ENCODE peak calls at places on chromosomes 3 and 15, in five cellular contexts. One of them, this sample, is unnamed.

GRCh38 chr15:63599401-63600000 is 2.3 kb downstream of the FBXL22 start:
- DNase-seq in cardiac fibroblast: peak
- DNase-seq in epithelial cell of esophagus: peak
- DNase-seq in cerebellar nuclear complex: no peak
- DNase-seq in GM20000: peak
- DNase-seq in this sample: peak

GRCh38 chr3:22349445-22349844 is 598.4 kb upstream of the ZNF385D start:
- DNase-seq in cerebellar nuclear complex: no peak
- DNase-seq in epithelial cell of esophagus: no peak
- DNase-seq in cardiac fibroblast: no peak
- DNase-seq in GM20000: no peak
- DNase-seq in this sample: no peak

GRCh38 chr3:71102111-71103039 is 481.2 kb downstream of the FOXP1 start:
- DNase-seq in cardiac fibroblast: peak
- DNase-seq in GM20000: no peak
- DNase-seq in cerebellar nuclear complex: no peak
- DNase-seq in epithelial cell of esophagus: peak
- DNase-seq in this sample: no peak

GRCh38 chr3:186821429-186822367 is 15.4 kb upstream of the RFC4 start:
- DNase-seq in cerebellar nuclear complex: no peak
- DNase-seq in GM20000: peak
- DNase-seq in epithelial cell of esophagus: peak
- DNase-seq in cardiac fibroblast: peak
- DNase-seq in this sample: no peak

GRCh38 chr3:29686889-29687592 is 406.2 kb downstream of the RBMS3 start:
- DNase-seq in epithelial cell of esophagus: no peak
- DNase-seq in GM20000: peak
- DNase-seq in cerebellar nuclear complex: no peak
- DNase-seq in cardiac fibroblast: peak
- DNase-seq in this sample: no peak

GRCh38 chr3:190972840-190973270 is 110.4 kb upstream of the GMNC start:
- DNase-seq in cerebellar nuclear complex: no peak
- DNase-seq in GM20000: no peak
- DNase-seq in epithelial cell of esophagus: peak
- DNase-seq in cardiac fibroblast: no peak
- DNase-seq in this sample: no peak

GRCh38 chr3:119293761-119294401 is at the start of gene ARHGAP31:
- DNase-seq in cerebellar nuclear complex: no peak
- DNase-seq in cardiac fibroblast: peak
- DNase-seq in epithelial cell of esophagus: peak
- DNase-seq in GM20000: peak
- DNase-seq in this sample: no peak

GRCh38 chr3:4829031-4829394 is 150.2 kb upstream of the BHLHE40 start:
- DNase-seq in cerebellar nuclear complex: no peak
- DNase-seq in epithelial cell of esophagus: peak
- DNase-seq in cardiac fibroblast: no peak
- DNase-seq in GM20000: no peak
- DNase-seq in this sample: no peak

GRCh38 chr15:78061963-78062427 is 15.5 kb downstream of the TBC1D2B start:
- DNase-seq in cardiac fibroblast: peak
- DNase-seq in epithelial cell of esophagus: peak
- DNase-seq in cerebellar nuclear complex: no peak
- DNase-seq in GM20000: peak
- DNase-seq in this sample: no peak

GRCh38 chr3:42052132-42052866 is 38.9 kb upstream of the TRAK1 start:
- DNase-seq in cerebellar nuclear complex: no peak
- DNase-seq in cardiac fibroblast: peak
- DNase-seq in epithelial cell of esophagus: peak
- DNase-seq in GM20000: peak
- DNase-seq in this sample: peak

GRCh38 chr15:38389924-38390542 is 63.9 kb upstream of the FAM98B start:
- DNase-seq in cerebellar nuclear complex: no peak
- DNase-seq in GM20000: peak
- DNase-seq in cardiac fibroblast: peak
- DNase-seq in epithelial cell of esophagus: peak
- DNase-seq in this sample: peak